ENCODE peak calls at places on chromosomes 1 and 21, in four cellular contexts. K is AG04450, U is mammary epithelial cell, E is PC-3. X is an unnamed sample.

GRCh38 chr1:149986486-149987296 is 23.8 kb downstream of the OTUD7B start:
- DNase-seq in K (peak), U (peak), E (peak), X (no peak)

GRCh38 chr1:229087339-229087738 is 183.6 kb upstream of the RAB4A start:
- DNase-seq in K (no peak), U (no peak), E (no peak), X (no peak)

GRCh38 chr1:108814343-108815125 is 42.4 kb downstream of the AKNAD1 start:
- DNase-seq in K (no peak), U (no peak), E (no peak), X (no peak)

GRCh38 chr1:16434501-16434900 is 2.7 kb downstream of the SPATA21 start:
- DNase-seq in K (no peak), U (no peak), E (no peak), X (no peak)

GRCh38 chr1:36463773-36464604 is at the start of gene MRPS15:
- DNase-seq in K (peak), U (peak), E (peak), X (peak)

GRCh38 chr1:186722711-186723309 is 42.6 kb upstream of the PTGS2 start:
- DNase-seq in K (peak), U (peak), E (peak), X (peak)

GRCh38 chr1:4596486-4596885 is 57.9 kb upstream of the AJAP1 start:
- DNase-seq in K (no peak), U (no peak), E (no peak), X (no peak)

GRCh38 chr1:111729271-111729921 is 9.8 kb downstream of the INKA2 start:
- DNase-seq in K (no peak), U (no peak), E (no peak), X (no peak)

GRCh38 chr1:10140981-10141380 is 69.4 kb upstream of the KIF1B start:
- DNase-seq in K (no peak), U (no peak), E (no peak), X (no peak)

GRCh38 chr1:45518910-45519309 is 2.8 kb downstream of the PRDX1 start:
- DNase-seq in K (no peak), U (no peak), E (no peak), X (no peak)

GRCh38 chr21:43333301-43334062 is 93.4 kb downstream of the SIK1 start:
- DNase-seq in K (peak), U (peak), E (peak), X (peak)

GRCh38 chr1:112457965-112458364 is 50.8 kb upstream of the WNT2B start:
- DNase-seq in K (no peak), U (no peak), E (no peak), X (no peak)

GRCh38 chr1:160978510-160978927 is 23.9 kb upstream of the ITLN2 start:
- DNase-seq in K (no peak), U (no peak), E (peak), X (no peak)

GRCh38 chr1:53585565-53585964 is 126.4 kb downstream of the DMRTB1 start:
- DNase-seq in K (no peak), U (no peak), E (no peak), X (no peak)

GRCh38 chr1:43269627-43270375 is at the start of gene TMEM125:
- DNase-seq in K (no peak), U (no peak), E (peak), X (no peak)

GRCh38 chr1:19735419-19736127 is 64.1 kb downstream of the TMCO4 start:
- DNase-seq in K (peak), U (peak), E (peak), X (peak)

GRCh38 chr1:220966874-220967631 is 87.8 kb downstream of the HLX start:
- DNase-seq in K (peak), U (no peak), E (no peak), X (no peak)

GRCh38 chr1:64087768-64088167 is 115.7 kb upstream of the UBE2U start:
- DNase-seq in K (no peak), U (peak), E (peak), X (no peak)

GRCh38 chr1:40404670-40405462 is 31.3 kb downstream of the SMAP2 start:
- DNase-seq in K (no peak), U (peak), E (peak), X (peak)

GRCh38 chr1:167427843-167428242 is 90.5 kb downstream of the CD247 start:
- DNase-seq in K (no peak), U (no peak), E (no peak), X (no peak)

GRCh38 chr21:43749686-43750262 is 26.3 kb downstream of the CSTB start:
- DNase-seq in K (no peak), U (no peak), E (no peak), X (no peak)

GRCh38 chr1:115781343-115781742 is 12.8 kb upstream of the CASQ2 start:
- DNase-seq in K (no peak), U (peak), E (peak), X (peak)

GRCh38 chr1:81158592-81158991 is 642.1 kb upstream of the ADGRL2 start:
- DNase-seq in K (no peak), U (no peak), E (no peak), X (no peak)

GRCh38 chr1:110888641-110889040 is 15.7 kb downstream of the CD53 start:
- DNase-seq in K (no peak), U (no peak), E (no peak), X (no peak)

GRCh38 chr21:15741510-15741909 is 11.7 kb downstream of the USP25 start:
- DNase-seq in K (no peak), U (peak), E (peak), X (no peak)

GRCh38 chr1:232250838-232251237 is 379.1 kb downstream of the SIPA1L2 start:
- DNase-seq in K (no peak), U (no peak), E (no peak), X (no peak)

GRCh38 chr1:65247419-65248359 is 61.7 kb upstream of the DNAJC6 start:
- DNase-seq in K (no peak), U (peak), E (peak), X (peak)

GRCh38 chr1:109637446-109637845 is 17.8 kb downstream of the AMPD2 start:
- DNase-seq in K (no peak), U (no peak), E (no peak), X (no peak)

GRCh38 chr1:19676438-19676922 is 11.8 kb downstream of the HTR6 start:
- DNase-seq in K (peak), U (peak), E (peak), X (peak)

GRCh38 chr1:185720633-185721272 is 13.4 kb upstream of the HMCN1 start:
- DNase-seq in K (no peak), U (peak), E (peak), X (no peak)

GRCh38 chr1:209102120-209102519 is 481.4 kb upstream of the CAMK1G start:
- DNase-seq in K (no peak), U (no peak), E (no peak), X (no peak)

GRCh38 chr1:240998024-240998423 is 359.0 kb downstream of the RGS7 start:
- DNase-seq in K (no peak), U (no peak), E (peak), X (no peak)

GRCh38 chr21:27190601-27191000 is 223.7 kb upstream of the ADAMTS5 start:
- DNase-seq in K (no peak), U (peak), E (peak), X (no peak)

GRCh38 chr1:17539526-17540254 is at the start of gene ARHGEF10L:
- DNase-seq in K (no peak), U (no peak), E (no peak), X (no peak)
- H3K27ac ChIP-seq in K (peak), U (no peak), E (no peak), X (no peak)

GRCh38 chr21:45297329-45297728 is 9.6 kb upstream of the POFUT2 start:
- DNase-seq in K (no peak), U (no peak), E (no peak), X (no peak)

GRCh38 chr21:45294509-45295291 is 7.0 kb upstream of the POFUT2 start:
- DNase-seq in K (peak), U (no peak), E (peak), X (no peak)

GRCh38 chr21:45296638-45297037 is 8.9 kb upstream of the POFUT2 start:
- DNase-seq in K (no peak), U (no peak), E (no peak), X (no peak)

GRCh38 chr21:45293726-45294401 is 6.2 kb upstream of the POFUT2 start:
- DNase-seq in K (no peak), U (no peak), E (no peak), X (no peak)

DNA sequence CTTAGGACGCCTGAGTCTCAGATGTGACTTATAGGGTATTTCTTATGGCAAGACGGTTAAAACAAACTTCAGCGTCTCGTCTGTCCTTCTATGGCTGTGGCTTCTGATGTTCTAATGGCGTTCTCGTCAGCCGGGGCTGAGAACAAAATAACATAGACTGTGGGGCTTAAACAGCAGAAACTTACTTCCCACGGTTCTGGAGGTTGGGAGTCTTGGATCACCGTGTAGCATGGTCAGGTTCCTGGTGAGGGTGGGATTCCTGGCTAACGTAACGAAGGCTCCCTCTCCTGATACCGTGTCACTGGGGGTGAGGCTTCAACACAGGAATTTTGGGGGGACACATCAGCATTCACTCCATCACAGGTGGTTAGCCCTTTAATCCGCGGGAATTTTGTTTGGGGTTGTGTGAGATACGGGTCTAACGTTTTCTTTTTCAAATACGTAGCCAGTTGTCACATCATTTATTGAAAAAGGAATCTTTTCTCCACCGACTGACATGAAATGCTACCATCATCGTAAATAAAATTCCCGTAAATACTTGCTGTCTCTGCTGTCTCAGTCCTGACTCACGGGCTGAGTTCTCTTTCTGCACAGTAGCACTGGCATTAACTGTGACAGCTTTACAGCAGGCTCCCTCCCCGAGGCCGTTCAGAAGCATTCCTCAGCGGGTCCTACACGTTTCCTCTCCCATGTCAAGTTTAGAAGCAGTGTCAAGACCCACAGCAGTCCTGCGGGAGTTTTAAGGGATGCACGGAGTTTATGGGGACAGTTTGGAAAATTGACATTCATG is 8.1 kb upstream of the POFUT2 start:
- DNase-seq in K (no peak), U (no peak), E (peak), X (no peak)
- TF ChIP-seq CTCF in K (no peak), U (no peak), E (no peak), X (no peak)

GRCh38 chr1:156859523-156860112 is 701 bp upstream of the INSRR start:
- DNase-seq in K (no peak), U (peak), E (peak), X (no peak)
- H3K27ac ChIP-seq in K (no peak), U (no peak), E (no peak), X (no peak)

GRCh38 chr1:201947697-201948008 is 1.3 kb upstream of the LMOD1 start:
- DNase-seq in K (no peak), U (no peak), E (no peak), X (no peak)
- TF ChIP-seq CTCF in K (peak), U (no peak), E (no peak), X (no peak)

DNA sequence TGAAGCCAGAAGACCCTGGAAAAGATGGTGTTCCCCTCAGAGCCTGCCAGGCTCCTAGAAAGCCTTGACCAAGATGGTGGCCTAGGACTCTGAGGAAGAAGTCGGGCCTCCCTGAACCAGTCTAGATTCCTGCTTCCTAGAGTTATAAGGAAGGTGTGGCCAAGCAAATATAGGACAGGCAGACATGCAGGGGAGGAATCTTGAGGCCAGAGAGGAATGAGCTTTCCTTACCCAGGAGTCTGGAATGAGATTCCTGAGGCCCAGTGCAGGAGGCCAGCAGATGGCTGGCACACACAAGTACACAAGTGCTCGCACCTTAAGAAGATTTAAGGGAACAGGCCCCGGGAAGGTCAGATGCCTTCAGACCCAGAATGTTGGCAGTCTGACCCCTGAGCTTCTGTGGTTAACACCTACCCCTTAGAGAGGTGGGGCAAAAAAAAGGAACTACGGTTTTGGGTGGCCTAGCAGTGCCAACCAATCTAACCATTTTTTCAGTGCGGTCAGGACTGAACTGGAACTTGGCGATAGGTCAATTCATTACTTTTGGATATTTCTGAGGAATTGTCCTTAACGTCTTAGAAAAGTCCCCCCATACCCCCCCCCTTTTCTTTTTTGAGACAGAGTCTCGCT is 73.3 kb downstream of the MDM4 start:
- DNase-seq in K (no peak), U (no peak), E (peak), X (no peak)
- H3K27ac ChIP-seq in K (no peak), U (no peak), E (no peak), X (no peak)

GRCh38 chr21:36260030-36260787 is 59.8 kb upstream of the MORC3 start:
- DNase-seq in K (peak), U (peak), E (peak), X (peak)
- TF ChIP-seq CTCF in K (peak), U (peak), E (peak), X (peak)

DNA sequence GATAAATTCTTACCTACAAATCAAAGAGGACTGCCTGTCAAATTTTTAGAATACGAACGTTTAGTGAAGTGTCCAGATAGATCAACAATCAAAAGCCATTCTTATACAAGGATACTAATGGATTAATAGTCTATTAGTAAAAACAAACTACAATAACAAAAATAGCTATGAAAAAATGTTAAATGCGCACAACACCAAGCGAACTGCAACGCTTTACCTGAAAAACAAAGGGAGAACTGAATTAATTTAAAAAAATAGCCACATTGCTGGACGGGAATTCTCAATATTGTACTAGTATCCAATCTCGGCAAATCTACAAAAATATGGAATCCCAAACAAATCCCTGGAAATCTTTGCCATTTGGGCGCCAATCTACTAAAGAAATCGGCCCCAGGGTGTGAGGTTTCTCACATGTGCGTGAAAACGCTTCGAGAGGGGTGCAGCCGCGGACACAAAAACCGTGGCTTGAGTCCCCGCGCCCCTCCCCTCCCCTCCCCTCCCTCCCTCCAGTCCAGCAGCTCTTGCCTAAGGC is 55.6 kb downstream of the TRAF5 start:
- DNase-seq in K (no peak), U (no peak), E (peak), X (no peak)
- H3K27ac ChIP-seq in K (no peak), U (peak), E (peak), X (peak)

DNA sequence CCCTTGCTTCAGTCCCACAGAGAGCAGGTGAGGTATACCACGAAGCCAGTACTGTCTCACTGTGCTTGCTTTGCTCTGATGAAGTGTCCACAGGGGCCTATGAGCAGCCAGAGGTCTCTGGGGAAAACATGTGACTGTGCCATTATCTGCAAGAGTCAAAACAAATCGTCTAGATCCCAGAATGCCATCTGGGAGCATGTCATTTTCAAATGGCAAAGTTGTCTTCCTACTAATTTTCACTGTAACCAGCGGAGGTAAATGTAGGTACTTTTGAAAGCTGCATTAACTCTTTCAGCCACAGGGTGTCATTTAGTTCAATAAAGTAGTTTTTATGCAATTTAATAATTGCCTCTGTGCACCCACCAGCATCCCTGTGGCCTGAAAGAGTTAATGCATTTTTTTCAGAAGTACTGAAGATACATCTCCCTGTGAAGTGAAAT is 173.6 kb upstream of the SGIP1 start:
- DNase-seq in K (no peak), U (no peak), E (no peak), X (no peak)
- TF ChIP-seq CTCF in K (no peak), U (peak), E (peak), X (no peak)

DNA sequence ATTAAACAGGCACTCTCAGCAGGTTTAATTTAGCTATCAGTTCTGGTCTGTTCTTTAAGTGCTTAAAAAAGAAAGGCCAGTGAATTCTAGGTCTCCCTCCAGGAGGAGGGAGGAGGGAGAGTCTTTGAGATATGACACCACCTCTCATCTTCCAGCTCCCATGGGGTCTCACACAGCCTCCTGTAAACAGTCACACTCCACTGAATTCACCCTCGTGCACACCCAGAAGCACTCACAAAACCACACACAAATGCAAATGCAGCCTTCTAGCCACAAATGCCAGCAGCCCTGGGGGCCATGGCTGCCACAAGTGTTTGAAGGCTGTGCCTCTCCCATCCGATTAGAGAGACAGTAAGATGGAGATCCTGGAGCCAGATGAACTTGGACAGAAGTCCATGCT is 19.5 kb downstream of the FBXO2 start:
- DNase-seq in K (no peak), U (no peak), E (no peak), X (no peak)
- H3K27ac ChIP-seq in K (no peak), U (no peak), E (no peak), X (no peak)

GRCh38 chr1:236166041-236166440 is 23.7 kb downstream of the GPR137B start:
- DNase-seq in K (no peak), U (no peak), E (no peak), X (no peak)

GRCh38 chr1:236172041-236172579 is 29.8 kb downstream of the GPR137B start:
- DNase-seq in K (no peak), U (no peak), E (no peak), X (no peak)

GRCh38 chr1:236167578-236167977 is 25.2 kb downstream of the GPR137B start:
- DNase-seq in K (no peak), U (no peak), E (no peak), X (no peak)

GRCh38 chr1:236167154-236167553 is 24.8 kb downstream of the GPR137B start:
- DNase-seq in K (no peak), U (no peak), E (no peak), X (no peak)

DNA sequence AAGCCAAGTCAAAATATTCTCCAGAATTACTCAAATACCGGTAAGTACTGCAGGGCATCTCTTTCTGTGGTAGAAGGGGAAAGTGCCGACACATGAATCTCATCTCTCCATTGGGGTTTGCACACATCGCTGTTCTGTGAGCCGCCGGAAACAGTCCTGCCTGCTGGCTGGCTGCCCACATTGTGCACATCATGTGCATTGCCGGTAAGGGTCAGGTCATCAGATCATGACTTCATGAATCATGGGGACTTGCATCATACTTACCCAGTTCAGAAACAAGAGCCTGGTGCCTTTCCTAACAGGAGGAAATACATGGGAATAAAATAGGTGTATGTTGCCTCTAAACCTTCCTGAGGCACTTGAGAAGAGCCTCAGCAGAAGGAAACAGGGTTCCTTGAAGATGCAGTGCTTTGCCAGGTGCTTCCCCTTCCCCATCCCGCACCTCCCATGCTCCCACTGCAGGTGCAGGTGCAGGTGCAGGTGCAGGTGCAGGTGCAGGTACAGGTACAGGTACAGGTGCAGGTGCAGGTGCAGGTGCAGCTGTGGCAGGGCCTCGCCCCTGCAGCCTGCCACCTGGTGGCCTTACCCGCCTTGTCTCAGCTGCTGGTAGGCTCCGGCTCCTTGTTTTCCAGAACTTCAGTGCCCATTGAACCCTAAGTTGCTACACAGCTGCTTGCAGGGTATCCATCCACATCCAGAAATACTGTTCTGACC is 26.5 kb downstream of the GPR137B start:
- DNase-seq in K (no peak), U (no peak), E (no peak), X (peak)
- TF ChIP-seq CTCF in K (no peak), U (peak), E (peak), X (no peak)